ENCODE peak calls at places on chromosomes 7 and 10, in nine cellular contexts. O is BE2C; J is cardiac muscle cell; N is CD4-positive, CD25-positive, alpha-beta regulatory T cell; S is HT-29; L is stimulated activated CD4-positive, alpha-beta T cell treated with anti-CD3 and anti-CD28 coated beads, Interleukin-12 subunit alpha, Interleukin-12 subunit beta, amount 100 ng/mL, for 24 hours; T is mesendoderm; R is upper lobe of left lung; G is SK-N-DZ. Y is an unnamed sample.

GRCh38 chr7:70356324-70356797 is 758.1 kb downstream of the AUTS2 start:
- DNase-seq in O (no peak), J (no peak), N (no peak), S (no peak), L (no peak), T (no peak), R (no peak), G (no peak), Y (no peak)

GRCh38 chr7:93046641-93047040 is 71.1 kb downstream of the SAMD9 start:
- DNase-seq in O (no peak), J (peak), N (no peak), S (no peak), L (no peak), T (peak), R (no peak), G (no peak), Y (no peak)

GRCh38 chr7:23012797-23013714 is 874 bp downstream of the HYCC1 start:
- DNase-seq in O (no peak), J (peak), N (peak), S (no peak), L (no peak), T (peak), R (no peak), G (peak), Y (peak)

GRCh38 chr10:129642427-129642826 is 175.4 kb downstream of the MGMT start:
- DNase-seq in O (no peak), J (no peak), N (no peak), S (peak), L (no peak), T (peak), R (no peak), G (no peak), Y (no peak)

GRCh38 chr10:15141136-15142067 is 27.1 kb downstream of the NMT2 start:
- DNase-seq in O (no peak), J (no peak), N (no peak), S (no peak), L (peak), T (no peak), R (no peak), G (no peak), Y (no peak)

GRCh38 chr7:82050792-82051191 is 280.9 kb upstream of the HGF start:
- DNase-seq in O (peak), J (peak), N (no peak), S (no peak), L (no peak), T (no peak), R (no peak), G (peak), Y (no peak)

GRCh38 chr10:34655286-34656170 is 159.6 kb downstream of the PARD3 start:
- DNase-seq in O (peak), J (peak), N (no peak), S (peak), L (peak), T (peak), R (no peak), G (peak), Y (peak)

GRCh38 chr10:128278362-128278761 is 152.1 kb upstream of the MKI67 start:
- DNase-seq in O (no peak), J (no peak), N (no peak), S (no peak), L (no peak), T (no peak), R (no peak), G (no peak), Y (no peak)

GRCh38 chr10:69738858-69739435 is 62.8 kb upstream of the COL13A1 start:
- DNase-seq in O (no peak), J (no peak), N (no peak), S (no peak), L (no peak), T (no peak), R (no peak), G (no peak), Y (no peak)

GRCh38 chr10:77459905-77460304 is 177.7 kb downstream of the KCNMA1 start:
- DNase-seq in O (no peak), J (no peak), N (no peak), S (no peak), L (no peak), T (no peak), R (no peak), G (no peak), Y (no peak)

GRCh38 chr10:121310151-121310711 is 288.0 kb downstream of the FGFR2 start:
- DNase-seq in O (no peak), J (no peak), N (no peak), S (peak), L (no peak), T (peak), R (no peak), G (peak), Y (no peak)

GRCh38 chr10:131790021-131790420 is 110.8 kb upstream of the PPP2R2D start:
- DNase-seq in O (peak), J (no peak), N (no peak), S (no peak), L (peak), T (peak), R (no peak), G (peak), Y (peak)

GRCh38 chr7:31796375-31796774 is 109.4 kb downstream of the PPP1R17 start:
- DNase-seq in O (no peak), J (no peak), N (no peak), S (no peak), L (no peak), T (no peak), R (no peak), G (no peak), Y (no peak)

GRCh38 chr10:34737772-34738169 is 77.3 kb downstream of the PARD3 start:
- DNase-seq in O (no peak), J (no peak), N (no peak), S (no peak), L (no peak), T (peak), R (no peak), G (no peak), Y (no peak)

GRCh38 chr7:130387628-130388403 is 7.5 kb downstream of the CPA1 start:
- DNase-seq in O (no peak), J (no peak), N (no peak), S (no peak), L (no peak), T (no peak), R (no peak), G (no peak), Y (no peak)

GRCh38 chr10:70479161-70479531 is 579 bp downstream of the PALD1 start:
- DNase-seq in O (no peak), J (no peak), N (no peak), S (peak), L (no peak), T (no peak), R (no peak), G (no peak), Y (no peak)

GRCh38 chr10:105793071-105793470 is 1152.0 kb downstream of the SORCS3 start:
- DNase-seq in O (no peak), J (no peak), N (no peak), S (no peak), L (no peak), T (no peak), R (no peak), G (no peak), Y (no peak)

GRCh38 chr10:11730779-11731178 is 11.4 kb upstream of the ECHDC3 start:
- DNase-seq in O (no peak), J (no peak), N (no peak), S (no peak), L (no peak), T (no peak), R (peak), G (no peak), Y (no peak)

GRCh38 chr10:104824378-104825006 is 183.4 kb downstream of the SORCS3 start:
- DNase-seq in O (no peak), J (peak), N (no peak), S (peak), L (peak), T (peak), R (no peak), G (no peak), Y (peak)

GRCh38 chr7:43211276-43211675 is 98.8 kb downstream of the HECW1 start:
- DNase-seq in O (no peak), J (peak), N (no peak), S (peak), L (no peak), T (peak), R (no peak), G (no peak), Y (peak)

GRCh38 chr10:127983701-127984100 is 76.8 kb downstream of the PTPRE start:
- DNase-seq in O (no peak), J (no peak), N (no peak), S (peak), L (no peak), T (no peak), R (no peak), G (no peak), Y (no peak)

GRCh38 chr7:7653568-7654187 is 13.1 kb downstream of the UMAD1 start:
- DNase-seq in O (peak), J (peak), N (no peak), S (peak), L (no peak), T (peak), R (no peak), G (peak), Y (peak)

GRCh38 chr10:16663472-16663871 is 141.8 kb upstream of the C1QL3 start:
- DNase-seq in O (peak), J (peak), N (no peak), S (no peak), L (no peak), T (no peak), R (no peak), G (no peak), Y (no peak)

GRCh38 chr10:70964281-70964680 is 75.9 kb upstream of the PCBD1 start:
- DNase-seq in O (no peak), J (no peak), N (no peak), S (no peak), L (no peak), T (no peak), R (no peak), G (no peak), Y (no peak)

GRCh38 chr10:80493482-80494021 is 39.4 kb downstream of the TSPAN14 start:
- DNase-seq in O (no peak), J (no peak), N (no peak), S (no peak), L (no peak), T (no peak), R (no peak), G (no peak), Y (no peak)

GRCh38 chr10:88881922-88882645 is 2.0 kb downstream of the STAMBPL1 start:
- DNase-seq in O (no peak), J (no peak), N (no peak), S (peak), L (no peak), T (no peak), R (no peak), G (no peak), Y (no peak)

GRCh38 chr10:3668276-3668960 is 116.6 kb downstream of the KLF6 start:
- DNase-seq in O (peak), J (peak), N (peak), S (peak), L (no peak), T (peak), R (peak), G (no peak), Y (no peak)

GRCh38 chr10:63763744-63764143 is 242.5 kb downstream of the REEP3 start:
- DNase-seq in O (no peak), J (no peak), N (no peak), S (no peak), L (no peak), T (no peak), R (no peak), G (no peak), Y (peak)

GRCh38 chr7:88226886-88227516 is 7.2 kb upstream of the SRI start:
- DNase-seq in O (no peak), J (no peak), N (no peak), S (peak), L (no peak), T (peak), R (no peak), G (no peak), Y (no peak)

GRCh38 chr10:130358981-130359650 is 222.9 kb downstream of the GLRX3 start:
- DNase-seq in O (no peak), J (no peak), N (no peak), S (no peak), L (no peak), T (no peak), R (no peak), G (no peak), Y (no peak)

GRCh38 chr10:91901784-91902677 is 7.3 kb downstream of the FGFBP3 start:
- DNase-seq in O (no peak), J (no peak), N (peak), S (peak), L (peak), T (peak), R (no peak), G (no peak), Y (peak)

GRCh38 chr10:12181065-12181775 is 14.5 kb downstream of the NUDT5 start:
- DNase-seq in O (no peak), J (no peak), N (peak), S (no peak), L (peak), T (no peak), R (no peak), G (no peak), Y (peak)

GRCh38 chr10:112613620-112614019 is 166.6 kb downstream of the VTI1A start:
- DNase-seq in O (peak), J (peak), N (no peak), S (no peak), L (no peak), T (no peak), R (no peak), G (peak), Y (no peak)

GRCh38 chr10:103672345-103672744 is 178.8 kb downstream of the NEURL1 start:
- DNase-seq in O (no peak), J (no peak), N (no peak), S (no peak), L (no peak), T (no peak), R (no peak), G (no peak), Y (no peak)

GRCh38 chr10:110802551-110803238 is 69.0 kb upstream of the PDCD4 start:
- DNase-seq in O (peak), J (no peak), N (no peak), S (peak), L (no peak), T (peak), R (no peak), G (no peak), Y (peak)

GRCh38 chr7:51255536-51256243 is 60.9 kb downstream of the COBL start:
- DNase-seq in O (no peak), J (no peak), N (no peak), S (no peak), L (no peak), T (peak), R (no peak), G (no peak), Y (peak)

GRCh38 chr10:3074145-3074665 is 6.9 kb downstream of the PFKP start:
- DNase-seq in O (no peak), J (no peak), N (no peak), S (no peak), L (no peak), T (no peak), R (no peak), G (no peak), Y (no peak)

Y was measured in H54.